ENCODE peak calls at places on chromosomes 16 and 17, in eight cellular contexts. One of them, this sample, is unnamed.

GRCh38 chr17:50033316-50033715 is 22.6 kb upstream of the ITGA3 start:
- DNase-seq in tibial nerve: no peak
- DNase-seq in effector memory CD4-positive, alpha-beta T cell: no peak
- DNase-seq in stomach: peak; percentile 8
- DNase-seq in pancreas: no peak
- DNase-seq in PC-3: no peak
- DNase-seq in CD4-positive, alpha-beta T cell: no peak
- DNase-seq in keratinocyte: no peak
- DNase-seq in this sample: peak; percentile 25

GRCh38 chr16:57107324-57107922 is 15.0 kb downstream of the CPNE2 start:
- DNase-seq in tibial nerve: no peak
- DNase-seq in effector memory CD4-positive, alpha-beta T cell: no peak
- DNase-seq in stomach: no peak
- DNase-seq in pancreas: no peak
- DNase-seq in PC-3: no peak
- DNase-seq in CD4-positive, alpha-beta T cell: no peak
- DNase-seq in keratinocyte: no peak
- DNase-seq in this sample: no peak

GRCh38 chr17:5365831-5366230 is 53.6 kb downstream of the NUP88 start:
- DNase-seq in tibial nerve: no peak
- DNase-seq in effector memory CD4-positive, alpha-beta T cell: no peak
- DNase-seq in stomach: no peak
- DNase-seq in pancreas: no peak
- DNase-seq in PC-3: no peak
- DNase-seq in CD4-positive, alpha-beta T cell: no peak
- DNase-seq in keratinocyte: peak; percentile 49
- DNase-seq in this sample: no peak

GRCh38 chr17:82006468-82007227 is 16.0 kb downstream of the CENPX start:
- DNase-seq in tibial nerve: no peak
- DNase-seq in effector memory CD4-positive, alpha-beta T cell: no peak
- DNase-seq in stomach: no peak
- DNase-seq in pancreas: no peak
- DNase-seq in PC-3: no peak
- DNase-seq in CD4-positive, alpha-beta T cell: no peak
- DNase-seq in keratinocyte: no peak
- DNase-seq in this sample: no peak

GRCh38 chr17:78710607-78711006 is 71.5 kb downstream of the CYTH1 start:
- DNase-seq in tibial nerve: no peak
- DNase-seq in effector memory CD4-positive, alpha-beta T cell: no peak
- DNase-seq in stomach: no peak
- DNase-seq in pancreas: no peak
- DNase-seq in PC-3: no peak
- DNase-seq in CD4-positive, alpha-beta T cell: no peak
- DNase-seq in keratinocyte: no peak
- DNase-seq in this sample: no peak

GRCh38 chr17:2982854-2983636 is 80.4 kb downstream of the OR1D5 start:
- DNase-seq in tibial nerve: no peak
- DNase-seq in effector memory CD4-positive, alpha-beta T cell: no peak
- DNase-seq in stomach: no peak
- DNase-seq in pancreas: peak; percentile 36
- DNase-seq in PC-3: no peak
- DNase-seq in CD4-positive, alpha-beta T cell: no peak
- DNase-seq in keratinocyte: no peak
- DNase-seq in this sample: peak; percentile 53

GRCh38 chr17:52546990-52547389 is 388.5 kb upstream of the CA10 start:
- DNase-seq in tibial nerve: peak; percentile 8
- DNase-seq in effector memory CD4-positive, alpha-beta T cell: no peak
- DNase-seq in stomach: no peak
- DNase-seq in pancreas: no peak
- DNase-seq in PC-3: no peak
- DNase-seq in CD4-positive, alpha-beta T cell: no peak
- DNase-seq in keratinocyte: no peak
- DNase-seq in this sample: no peak

GRCh38 chr16:80586476-80586875 is 45.7 kb downstream of the DYNLRB2 start:
- DNase-seq in tibial nerve: no peak
- DNase-seq in effector memory CD4-positive, alpha-beta T cell: no peak
- DNase-seq in stomach: no peak
- DNase-seq in pancreas: no peak
- DNase-seq in PC-3: no peak
- DNase-seq in CD4-positive, alpha-beta T cell: no peak
- DNase-seq in keratinocyte: no peak
- DNase-seq in this sample: no peak

GRCh38 chr16:86069736-86070298 is 170.9 kb downstream of the IRF8 start:
- DNase-seq in tibial nerve: no peak
- DNase-seq in effector memory CD4-positive, alpha-beta T cell: no peak
- DNase-seq in stomach: no peak
- DNase-seq in pancreas: no peak
- DNase-seq in PC-3: no peak
- DNase-seq in CD4-positive, alpha-beta T cell: no peak
- DNase-seq in keratinocyte: no peak
- DNase-seq in this sample: no peak

GRCh38 chr16:83779881-83780280 is 27.9 kb upstream of the HSBP1 start:
- DNase-seq in tibial nerve: no peak
- DNase-seq in effector memory CD4-positive, alpha-beta T cell: no peak
- DNase-seq in stomach: no peak
- DNase-seq in pancreas: no peak
- DNase-seq in PC-3: peak; percentile 25
- DNase-seq in CD4-positive, alpha-beta T cell: no peak
- DNase-seq in keratinocyte: no peak
- DNase-seq in this sample: no peak

GRCh38 chr17:33072421-33073175 is 81.0 kb downstream of the SPACA3 start:
- DNase-seq in tibial nerve: no peak
- DNase-seq in effector memory CD4-positive, alpha-beta T cell: no peak
- DNase-seq in stomach: no peak
- DNase-seq in pancreas: no peak
- DNase-seq in PC-3: peak; percentile 58
- DNase-seq in CD4-positive, alpha-beta T cell: no peak
- DNase-seq in keratinocyte: no peak
- DNase-seq in this sample: no peak

GRCh38 chr16:3007059-3007956 is 5.4 kb upstream of the CLDN9 start:
- DNase-seq in tibial nerve: no peak
- DNase-seq in effector memory CD4-positive, alpha-beta T cell: no peak
- DNase-seq in stomach: no peak
- DNase-seq in pancreas: peak; percentile 64
- DNase-seq in PC-3: no peak
- DNase-seq in CD4-positive, alpha-beta T cell: no peak
- DNase-seq in keratinocyte: no peak
- DNase-seq in this sample: no peak

GRCh38 chr16:59148312-59148711 is 414.2 kb upstream of the GOT2 start:
- DNase-seq in tibial nerve: peak; percentile 14
- DNase-seq in effector memory CD4-positive, alpha-beta T cell: no peak
- DNase-seq in stomach: no peak
- DNase-seq in pancreas: no peak
- DNase-seq in PC-3: no peak
- DNase-seq in CD4-positive, alpha-beta T cell: no peak
- DNase-seq in keratinocyte: no peak
- DNase-seq in this sample: no peak

GRCh38 chr17:40542562-40543411 is 22.5 kb downstream of the CCR7 start:
- DNase-seq in tibial nerve: peak; percentile 89
- DNase-seq in effector memory CD4-positive, alpha-beta T cell: peak; percentile 53
- DNase-seq in stomach: peak; percentile 49
- DNase-seq in pancreas: peak; percentile 45
- DNase-seq in PC-3: no peak
- DNase-seq in CD4-positive, alpha-beta T cell: peak; percentile 39
- DNase-seq in keratinocyte: no peak
- DNase-seq in this sample: no peak

DNA sequence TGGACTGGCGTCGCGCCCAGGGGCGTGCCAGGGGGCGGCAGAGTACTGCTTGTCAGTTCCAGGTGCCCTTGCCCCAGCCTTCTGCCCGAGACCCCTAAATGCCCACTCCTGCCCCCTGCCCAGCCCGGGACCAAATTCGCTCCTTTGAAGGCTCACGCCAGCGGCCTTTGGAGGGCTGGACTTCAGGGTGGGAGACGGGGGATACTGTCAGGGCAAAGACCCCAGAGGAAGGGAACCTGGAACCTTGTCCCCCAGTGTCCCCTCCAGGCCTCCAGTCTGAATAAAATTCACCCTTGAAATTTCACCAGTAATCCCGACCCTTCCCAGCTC is 737 bp downstream of the OTOP3 start:
- DNase-seq in tibial nerve: no peak
- DNase-seq in effector memory CD4-positive, alpha-beta T cell: no peak
- DNase-seq in stomach: no peak
- DNase-seq in pancreas: peak; percentile 21
- DNase-seq in PC-3: no peak
- DNase-seq in CD4-positive, alpha-beta T cell: no peak
- DNase-seq in keratinocyte: no peak
- DNase-seq in this sample: no peak
- H3K27me3 ChIP-seq in tibial nerve: peaks cover 87% of the 10 kb centered on the region
- H3K27me3 ChIP-seq in effector memory CD4-positive, alpha-beta T cell: peaks cover 40% of the 10 kb centered on the region
- H3K27me3 ChIP-seq in stomach: peaks cover 95% of the 10 kb centered on the region
- H3K27me3 ChIP-seq in pancreas: no peaks in the 10 kb centered on the region
- H3K27me3 ChIP-seq in PC-3: peaks cover 34% of the 10 kb centered on the region
- H3K27me3 ChIP-seq in CD4-positive, alpha-beta T cell: peaks cover 54% of the 10 kb centered on the region
- H3K27me3 ChIP-seq in keratinocyte: peaks cover 48% of the 10 kb centered on the region
- H3K27me3 ChIP-seq in this sample: no peaks in the 10 kb centered on the region

DNA sequence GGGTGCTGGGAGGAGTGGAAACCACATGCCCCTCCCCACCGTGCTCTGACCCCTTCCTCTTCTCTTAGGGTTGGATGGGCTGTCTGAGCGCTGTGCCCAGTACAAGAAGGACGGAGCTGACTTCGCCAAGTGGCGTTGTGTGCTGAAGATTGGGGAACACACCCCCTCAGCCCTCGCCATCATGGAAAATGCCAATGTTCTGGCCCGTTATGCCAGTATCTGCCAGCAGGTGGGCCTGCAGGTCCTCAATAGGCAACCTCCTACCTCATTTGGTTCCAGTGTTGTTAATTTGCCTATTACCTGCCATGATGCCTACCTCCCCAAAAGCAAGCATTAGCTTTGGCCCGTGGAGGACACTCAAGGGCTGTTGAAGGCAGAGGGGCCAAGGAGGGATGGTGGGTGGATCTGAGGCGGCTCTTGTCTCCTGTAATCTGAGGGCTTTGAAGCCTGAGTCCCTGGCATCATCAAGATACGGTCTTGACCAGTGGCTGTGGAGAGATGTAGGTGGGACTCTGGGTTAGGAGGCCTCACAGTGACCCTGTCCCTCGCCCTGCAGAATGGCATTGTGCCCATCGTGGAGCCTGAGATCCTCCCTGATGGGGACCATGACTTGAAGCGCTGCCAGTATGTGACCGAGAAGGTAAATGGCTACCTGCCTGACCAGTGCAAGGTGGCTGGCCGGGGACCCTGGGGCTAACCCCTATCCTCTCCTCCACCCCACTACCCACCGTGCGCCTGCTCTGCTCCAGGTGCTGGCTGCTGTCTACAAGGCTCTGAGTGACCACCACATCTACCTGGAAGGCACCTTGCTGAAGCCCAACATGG is 3.4 kb downstream of the ALDOA start:
- DNase-seq in tibial nerve: no peak
- DNase-seq in effector memory CD4-positive, alpha-beta T cell: no peak
- DNase-seq in stomach: no peak
- DNase-seq in pancreas: peak; percentile 35
- DNase-seq in PC-3: peak; percentile 29
- DNase-seq in CD4-positive, alpha-beta T cell: peak; percentile 62
- DNase-seq in keratinocyte: no peak
- DNase-seq in this sample: no peak
- H3K27ac ChIP-seq in tibial nerve: no peak overlapping the region
- H3K27ac ChIP-seq in effector memory CD4-positive, alpha-beta T cell: peak overlapping the region; percentile 18
- H3K27ac ChIP-seq in stomach: peak overlapping the region; percentile 4
- H3K27ac ChIP-seq in pancreas: no peak overlapping the region
- H3K27ac ChIP-seq in PC-3: no peak overlapping the region
- H3K27ac ChIP-seq in CD4-positive, alpha-beta T cell: no peak overlapping the region
- H3K27ac ChIP-seq in keratinocyte: no peak overlapping the region
- H3K27ac ChIP-seq in this sample: no peak overlapping the region

DNA sequence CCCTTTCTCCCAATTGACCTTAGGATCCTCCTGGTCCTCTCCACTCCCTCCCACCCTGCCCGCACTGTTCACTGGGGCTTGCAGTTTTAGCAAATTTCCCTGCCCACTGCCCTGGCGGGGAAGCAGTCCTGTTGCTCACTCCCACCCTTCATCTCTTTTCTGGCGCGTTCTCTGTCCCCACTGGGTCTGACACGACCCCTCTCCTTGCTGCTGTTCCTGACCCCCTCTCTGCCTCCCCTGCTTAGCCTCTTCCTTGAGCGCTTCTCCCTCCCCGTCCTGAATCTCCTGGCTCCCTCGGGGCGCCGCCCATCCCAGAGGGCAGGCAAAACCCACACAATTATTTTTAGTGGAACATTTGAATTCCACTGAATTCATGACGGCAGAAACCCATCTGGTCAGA is 1796.4 kb downstream of the TP53TG3F start:
- DNase-seq in tibial nerve: no peak
- DNase-seq in effector memory CD4-positive, alpha-beta T cell: no peak
- DNase-seq in stomach: no peak
- DNase-seq in pancreas: no peak
- DNase-seq in PC-3: no peak
- DNase-seq in CD4-positive, alpha-beta T cell: no peak
- DNase-seq in keratinocyte: no peak
- DNase-seq in this sample: no peak
- H3K9me3 ChIP-seq in tibial nerve: peaks cover 36% of the 10 kb centered on the region
- H3K9me3 ChIP-seq in effector memory CD4-positive, alpha-beta T cell: no peaks in the 10 kb centered on the region
- H3K9me3 ChIP-seq in stomach: peaks cover 5% of the 10 kb centered on the region
- H3K9me3 ChIP-seq in pancreas: no peaks in the 10 kb centered on the region
- H3K9me3 ChIP-seq in PC-3: no peaks in the 10 kb centered on the region
- H3K9me3 ChIP-seq in CD4-positive, alpha-beta T cell: peaks cover 4% of the 10 kb centered on the region
- H3K9me3 ChIP-seq in keratinocyte: no peaks in the 10 kb centered on the region
- H3K9me3 ChIP-seq in this sample: no peaks in the 10 kb centered on the region

GRCh38 chr16:74019608-74020007 is 277.0 kb upstream of the PSMD7 start:
- DNase-seq in tibial nerve: no peak
- DNase-seq in effector memory CD4-positive, alpha-beta T cell: no peak
- DNase-seq in stomach: no peak
- DNase-seq in pancreas: no peak
- DNase-seq in PC-3: no peak
- DNase-seq in CD4-positive, alpha-beta T cell: no peak
- DNase-seq in keratinocyte: no peak
- DNase-seq in this sample: no peak
- H3K27me3 ChIP-seq in tibial nerve: no peaks in the 10 kb centered on the region
- H3K27me3 ChIP-seq in effector memory CD4-positive, alpha-beta T cell: no peaks in the 10 kb centered on the region
- H3K27me3 ChIP-seq in stomach: no peaks in the 10 kb centered on the region
- H3K27me3 ChIP-seq in pancreas: no peaks in the 10 kb centered on the region
- H3K27me3 ChIP-seq in PC-3: peaks cover 19% of the 10 kb centered on the region
- H3K27me3 ChIP-seq in CD4-positive, alpha-beta T cell: no peaks in the 10 kb centered on the region
- H3K27me3 ChIP-seq in keratinocyte: no peaks in the 10 kb centered on the region
- H3K27me3 ChIP-seq in this sample: no peaks in the 10 kb centered on the region